ENCODE peak calls at places on chromosomes 5 and 9, in seven cellular contexts. R is IMR-90, U is H9, S is mesendoderm, B is H1, H is trophoblast cell, K is mesenchymal stem cell. C is an unnamed sample.

GRCh38 chr5:150284311-150284710 is 5.3 kb downstream of the CAMK2A start:
- DNase-seq in R (no peak), U (no peak), S (no peak), B (no peak), H (no peak), K (no peak), C (no peak)

GRCh38 chr5:138789771-138790242 is 36.6 kb downstream of the CTNNA1 start:
- DNase-seq in R (peak), U (no peak), S (peak), B (no peak), H (no peak), K (peak), C (peak)

GRCh38 chr5:115289104-115289503 is 7.3 kb downstream of the CCDC112 start:
- DNase-seq in R (no peak), U (no peak), S (no peak), B (no peak), H (no peak), K (no peak), C (no peak)

GRCh38 chr9:136242908-136243525 is 2.6 kb downstream of the QSOX2 start:
- DNase-seq in R (no peak), U (no peak), S (peak), B (no peak), H (no peak), K (no peak), C (no peak)

GRCh38 chr5:178465861-178466288 is 124.3 kb downstream of the COL23A1 start:
- DNase-seq in R (no peak), U (no peak), S (no peak), B (no peak), H (no peak), K (no peak), C (no peak)

GRCh38 chr5:10975915-10976314 is 214.9 kb upstream of the DAP start:
- DNase-seq in R (no peak), U (no peak), S (no peak), B (no peak), H (no peak), K (peak), C (no peak)

GRCh38 chr5:179227578-179228311 is 117.5 kb downstream of the ADAMTS2 start:
- DNase-seq in R (no peak), U (peak), S (peak), B (no peak), H (no peak), K (no peak), C (no peak)

GRCh38 chr9:34992376-34992951 is 2.9 kb downstream of the DNAJB5 start:
- DNase-seq in R (peak), U (peak), S (peak), B (no peak), H (peak), K (peak), C (no peak)

GRCh38 chr5:179311581-179311980 is 33.7 kb downstream of the ADAMTS2 start:
- DNase-seq in R (no peak), U (no peak), S (no peak), B (no peak), H (no peak), K (no peak), C (no peak)

GRCh38 chr9:76528056-76528455 is 69.1 kb downstream of the GCNT1 start:
- DNase-seq in R (no peak), U (no peak), S (no peak), B (no peak), H (no peak), K (no peak), C (no peak)

GRCh38 chr5:179568731-179569130 is 18.4 kb downstream of the RUFY1 start:
- DNase-seq in R (peak), U (no peak), S (no peak), B (no peak), H (no peak), K (peak), C (no peak)

GRCh38 chr9:35696520-35697215 is 6.9 kb upstream of the TPM2 start:
- DNase-seq in R (peak), U (peak), S (peak), B (no peak), H (peak), K (peak), C (no peak)

GRCh38 chr9:75876999-75877647 is 13.3 kb upstream of the PCSK5 start:
- DNase-seq in R (no peak), U (no peak), S (no peak), B (no peak), H (no peak), K (no peak), C (no peak)

GRCh38 chr5:126514159-126515141 is 80.6 kb downstream of the ALDH7A1 start:
- DNase-seq in R (peak), U (no peak), S (peak), B (no peak), H (peak), K (peak), C (no peak)

GRCh38 chr9:130539473-130540223 is 39.7 kb upstream of the FUBP3 start:
- DNase-seq in R (peak), U (no peak), S (no peak), B (no peak), H (peak), K (no peak), C (no peak)

DNA sequence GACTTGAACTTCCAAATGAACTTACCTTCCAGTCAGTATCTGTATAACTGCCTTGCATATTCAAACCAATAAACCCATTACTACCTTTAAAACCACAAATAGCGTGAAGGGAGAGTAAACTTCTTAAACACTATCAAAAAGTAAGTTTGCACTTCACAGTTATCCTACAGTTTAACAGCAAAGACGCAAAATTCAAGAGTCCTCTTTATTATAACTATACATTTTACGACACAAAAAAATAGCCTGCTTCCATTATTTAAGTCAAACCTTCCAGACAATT is 1.8 kb downstream of the PTBP3 start:
- DNase-seq in R (no peak), U (no peak), S (no peak), B (no peak), H (no peak), K (peak), C (no peak)
- H3K23ac ChIP-seq in R (peak), U (no peak), S (no peak), B (no peak), H (no peak), K (no peak), C (no peak)

DNA sequence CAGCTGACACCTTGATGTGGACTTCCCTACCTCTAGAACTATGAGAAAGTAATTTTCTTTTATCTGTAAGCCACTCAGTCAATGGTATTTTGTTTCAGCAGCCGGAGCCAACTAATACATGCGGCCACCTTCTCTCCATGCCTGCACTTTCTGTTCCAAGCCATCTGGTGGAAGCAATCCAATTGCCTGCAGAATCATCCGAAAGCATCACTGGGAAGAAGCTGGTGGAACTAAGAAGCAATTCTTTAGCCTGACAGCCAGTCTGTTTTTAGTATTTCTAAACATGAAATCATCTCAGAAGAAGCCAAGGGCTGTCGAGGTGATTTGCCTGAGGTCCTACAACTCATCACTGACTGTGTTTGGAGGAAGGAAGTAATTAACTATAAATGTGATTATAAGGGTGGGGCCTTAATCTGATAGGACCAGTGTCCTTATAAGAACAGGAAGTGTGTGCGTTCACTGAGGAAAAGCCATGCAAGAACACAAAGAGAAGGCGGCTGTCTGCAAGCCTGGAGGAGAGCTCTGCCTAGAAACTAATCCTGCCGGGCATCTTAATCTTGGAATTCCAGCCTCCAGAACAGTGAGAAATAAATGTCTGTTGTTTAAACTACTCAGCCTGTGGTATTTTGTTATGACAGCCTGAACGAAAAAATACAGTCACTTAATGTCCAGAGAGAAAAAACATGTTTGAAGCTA is 49.1 kb downstream of the NXNL2 start:
- DNase-seq in R (peak), U (no peak), S (no peak), B (no peak), H (no peak), K (peak), C (no peak)
- H3K27ac ChIP-seq in R (peak), U (no peak), S (no peak), B (no peak), H (no peak), K (no peak), C (no peak)

DNA sequence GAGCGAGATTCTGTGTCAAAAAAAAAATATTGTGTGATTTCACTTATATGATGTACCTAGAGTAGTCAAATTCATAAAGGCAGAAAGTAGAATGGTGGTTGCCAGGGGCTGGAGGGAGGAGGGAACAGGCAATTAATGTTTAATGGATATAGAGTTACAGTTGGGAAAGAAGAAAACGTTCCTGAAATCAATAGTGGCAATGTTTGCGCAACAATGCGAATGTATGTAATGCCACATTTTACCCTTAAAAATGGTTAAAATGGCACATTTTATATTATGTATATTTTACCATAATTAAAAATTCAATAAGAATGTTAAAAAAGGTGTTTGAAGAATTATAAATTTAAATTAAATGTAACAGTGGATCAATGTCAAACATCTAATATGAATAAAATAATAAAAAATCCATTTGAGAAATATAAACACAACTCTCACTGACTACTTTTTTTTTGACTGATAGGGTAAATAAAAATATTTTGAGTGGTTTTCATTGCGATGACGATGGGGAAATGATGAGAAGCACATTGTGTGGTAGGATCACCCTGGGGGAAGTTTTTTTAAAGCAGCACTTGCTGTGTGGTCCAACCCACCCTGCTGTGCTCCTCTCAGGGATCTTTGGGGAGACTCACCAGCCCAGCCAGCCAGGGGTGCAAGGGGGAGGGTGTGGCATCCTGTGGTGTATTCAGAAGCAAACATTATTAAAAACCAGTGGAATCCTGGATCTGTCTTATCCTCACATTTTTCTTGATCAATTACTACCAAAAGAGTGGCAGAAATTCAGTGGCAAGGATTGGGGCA is 4.3 kb downstream of the FYB1 start:
- DNase-seq in R (no peak), U (no peak), S (no peak), B (no peak), H (no peak), K (no peak), C (no peak)
- H3K4ac ChIP-seq in R (no peak), U (no peak), S (no peak), B (no peak), H (no peak), K (no peak), C (no peak)

DNA sequence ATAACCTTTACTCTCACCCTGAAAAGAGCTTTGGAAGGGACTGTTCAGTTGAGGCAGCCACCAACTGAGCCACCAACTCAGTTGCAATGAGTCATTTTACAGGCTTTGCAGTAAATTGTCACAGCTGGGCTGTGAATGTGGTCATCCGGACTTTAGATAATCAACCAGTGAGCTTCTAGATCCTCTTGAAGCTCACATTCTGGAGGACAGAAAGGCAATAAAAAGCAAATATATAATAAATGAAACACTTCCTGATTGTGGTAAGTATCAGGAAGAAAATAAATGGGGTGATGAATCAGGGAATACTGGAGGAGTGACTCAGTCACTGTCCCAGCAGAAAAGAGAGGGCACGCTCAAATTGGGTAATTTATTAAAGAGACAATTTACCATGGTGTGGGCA is 13.2 kb upstream of the C5orf58 start:
- DNase-seq in R (peak), U (no peak), S (peak), B (no peak), H (no peak), K (peak), C (no peak)
- H3K23ac ChIP-seq in R (no peak), U (no peak), S (no peak), B (no peak), H (no peak), K (no peak), C (no peak)

GRCh38 chr9:98229090-98229395 is 26.4 kb downstream of the TBC1D2 start:
- DNase-seq in R (no peak), U (no peak), S (no peak), B (no peak), H (no peak), K (no peak), C (no peak)
- H3K27ac ChIP-seq in R (no peak), U (no peak), S (no peak), B (no peak), H (peak), K (no peak), C (no peak)

DNA sequence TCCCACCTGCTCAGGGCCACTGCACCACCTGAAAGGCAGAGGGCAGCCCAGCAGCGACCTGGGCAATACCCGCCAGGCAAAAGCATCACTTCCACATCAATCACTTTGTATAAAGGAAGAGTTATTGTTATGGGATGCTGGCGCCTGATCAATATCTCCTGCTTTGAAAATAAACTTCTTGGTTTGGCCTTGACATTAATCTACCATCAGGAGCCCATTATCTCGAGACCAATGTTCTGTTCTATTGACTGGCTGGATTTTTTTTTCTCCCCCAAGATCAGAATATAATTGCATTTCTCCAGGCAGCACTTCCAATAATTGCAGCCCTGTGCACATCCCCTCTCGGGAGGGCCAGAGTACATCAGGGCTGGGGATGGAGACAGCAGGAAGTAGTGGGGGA is 44.4 kb upstream of the SAP30L start:
- DNase-seq in R (no peak), U (no peak), S (no peak), B (no peak), H (no peak), K (no peak), C (no peak)
- H3K4ac ChIP-seq in R (no peak), U (no peak), S (no peak), B (no peak), H (no peak), K (no peak), C (no peak)

GRCh38 chr5:141672856-141673813 is 8.9 kb downstream of the ARAP3 start:
- DNase-seq in R (no peak), U (peak), S (no peak), B (no peak), H (no peak), K (no peak), C (no peak)
- H3K23ac ChIP-seq in R (no peak), U (no peak), S (no peak), B (no peak), H (no peak), K (no peak), C (no peak)

C was measured in neuronal stem cell.